ENCODE peak calls at places on chromosome 14, in six cellular contexts. V is HepG2, Y is HCT116, B is H1, M is SK-N-MC, U is K562. H is an unnamed sample.

GRCh38 chr14:67457782-67458181 is 30.7 kb downstream of the TMEM229B start:
- DNase-seq in V (no peak), Y (no peak), B (peak; percentile 58), M (no peak), U (no peak), H (no peak)

GRCh38 chr14:37711499-37712475 is 116.4 kb downstream of the TTC6 start:
- DNase-seq in V (peak; percentile 96), Y (no peak), B (no peak), M (no peak), U (no peak), H (no peak)

GRCh38 chr14:58864751-58865519 is 227.2 kb downstream of the DACT1 start:
- DNase-seq in V (no peak), Y (no peak), B (no peak), M (no peak), U (no peak), H (no peak)

GRCh38 chr14:37172024-37172869 is at the start of gene SLC25A21:
- DNase-seq in V (peak; percentile 85), Y (peak; percentile 71), B (peak; percentile 86), M (no peak), U (peak; percentile 63), H (peak; percentile 92)

GRCh38 chr14:91310620-91311283 is 66.2 kb upstream of the GPR68 start:
- DNase-seq in V (no peak), Y (no peak), B (no peak), M (no peak), U (no peak), H (no peak)

GRCh38 chr14:74549588-74549987 is 56.0 kb downstream of the ISCA2 start:
- DNase-seq in V (no peak), Y (no peak), B (no peak), M (no peak), U (no peak), H (no peak)

GRCh38 chr14:73753043-73753886 is 39.1 kb upstream of the PNMA1 start:
- DNase-seq in V (peak; percentile 84), Y (no peak), B (no peak), M (no peak), U (peak; percentile 86), H (peak; percentile 99)

GRCh38 chr14:49966304-49966809 is 73.5 kb downstream of the ARF6 start:
- DNase-seq in V (peak; percentile 84), Y (no peak), B (peak; percentile 54), M (no peak), U (no peak), H (no peak)

GRCh38 chr14:89304972-89305703 is 111.9 kb downstream of the FOXN3 start:
- DNase-seq in V (no peak), Y (no peak), B (no peak), M (peak; percentile 28), U (no peak), H (peak; percentile 75)

GRCh38 chr14:72615511-72616121 is 278.3 kb downstream of the DPF3 start:
- DNase-seq in V (no peak), Y (no peak), B (peak; percentile 33), M (peak; percentile 12), U (no peak), H (peak; percentile 20)

DNA sequence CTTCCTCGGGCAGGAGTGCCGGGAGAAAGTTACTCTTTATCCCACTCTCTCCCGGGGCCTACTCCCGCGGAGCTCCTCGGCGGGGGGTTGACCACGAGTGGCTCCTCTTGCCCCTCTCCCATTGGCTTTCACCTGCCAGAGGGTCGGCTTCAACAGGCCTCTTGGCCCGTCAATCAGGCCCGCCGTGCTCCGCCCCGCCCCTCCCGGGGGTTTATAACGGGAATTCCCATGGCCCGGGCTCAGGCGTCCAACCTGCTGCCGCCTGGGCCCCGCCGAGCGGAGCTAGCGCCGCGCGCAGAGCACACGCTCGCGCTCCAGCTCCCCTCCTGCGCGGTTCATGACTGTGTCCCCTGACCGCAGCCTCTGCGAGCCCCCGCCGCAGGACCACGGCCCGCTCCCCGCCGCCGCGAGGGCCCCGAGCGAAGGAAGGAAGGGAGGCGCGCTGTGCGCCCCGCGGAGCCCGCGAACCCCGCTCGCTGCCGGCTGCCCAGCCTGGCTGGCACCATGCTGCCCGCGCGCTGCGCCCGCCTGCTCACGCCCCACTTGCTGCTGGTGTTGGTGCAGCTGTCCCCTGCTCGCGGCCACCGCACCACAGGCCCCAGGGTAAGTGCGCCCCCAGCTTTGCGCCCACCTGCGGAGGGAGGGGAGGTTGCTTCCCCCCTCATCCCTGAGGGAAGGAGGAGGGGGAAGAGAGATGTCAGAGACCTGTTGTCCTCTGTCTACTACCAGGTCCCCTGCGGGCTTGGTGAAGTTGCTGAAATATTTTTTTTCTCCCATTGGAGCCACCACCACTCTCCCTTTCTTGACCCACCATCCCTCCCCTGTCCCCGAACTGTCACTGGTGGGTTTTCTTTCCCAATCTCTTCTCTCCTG is at the start of gene SMOC1:
- DNase-seq in V (peak; percentile 84), Y (no peak), B (peak; percentile 88), M (no peak), U (peak; percentile 16), H (peak; percentile 57)
- H3K9ac ChIP-seq in V (peak within 1 kb of the TSS; percentile 79), Y (no peak within 1 kb of the TSS), B (no peak within 1 kb of the TSS), M (no peak within 1 kb of the TSS), U (no peak within 1 kb of the TSS), H (no peak within 1 kb of the TSS)

DNA sequence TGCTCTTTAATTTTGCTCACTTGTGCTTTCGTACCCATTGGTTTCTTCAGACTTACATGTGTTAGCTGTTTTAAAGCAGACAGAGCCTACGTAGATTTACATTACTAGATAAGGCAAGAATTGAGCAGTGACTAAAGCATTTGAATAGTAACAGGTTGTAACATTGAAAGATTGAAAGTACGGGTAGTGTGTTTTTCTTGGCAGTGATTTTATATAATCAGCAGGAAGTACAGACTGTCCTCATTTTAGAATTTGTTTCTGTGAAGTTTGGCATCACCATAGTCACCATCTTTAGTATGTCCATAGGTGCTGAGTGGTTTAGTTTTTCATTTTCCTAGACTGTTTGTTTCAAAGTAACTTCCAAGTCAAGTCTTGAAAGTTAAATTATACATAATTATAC is 14.0 kb downstream of the RTRAF start:
- DNase-seq in V (no peak), Y (no peak), B (no peak), M (no peak), U (no peak), H (peak; percentile 33)
- TF ChIP-seq POLR2AphosphoS5 in V (no peak), Y (no peak), B (no peak), M (no peak), U (no peak), H (no peak)

GRCh38 chr14:23121401-23121800 is 2.3 kb upstream of the CEBPE start:
- DNase-seq in V (no peak), Y (no peak), B (no peak), M (no peak), U (no peak), H (peak; percentile 77)
- H3K9ac ChIP-seq in V (no peak overlapping the region), Y (no peak overlapping the region), B (no peak overlapping the region), M (no peak overlapping the region), U (no peak overlapping the region), H (peak overlapping the region; percentile 49)

GRCh38 chr14:60695327-60695726 is 28.8 kb downstream of the SIX4 start:
- DNase-seq in V (no peak), Y (no peak), B (no peak), M (no peak), U (no peak), H (no peak)
- TF ChIP-seq POLR2AphosphoS5 in V (no peak), Y (no peak), B (no peak), M (no peak), U (no peak), H (no peak)

GRCh38 chr14:93161411-93161940 is 23.2 kb downstream of the MOAP1 start:
- DNase-seq in V (no peak), Y (no peak), B (no peak), M (no peak), U (no peak), H (no peak)

GRCh38 chr14:93160353-93160801 is 24.3 kb downstream of the MOAP1 start:
- DNase-seq in V (no peak), Y (peak; percentile 21), B (no peak), M (no peak), U (peak; percentile 62), H (no peak)

GRCh38 chr14:93155667-93156066 is 29.0 kb downstream of the MOAP1 start:
- DNase-seq in V (no peak), Y (no peak), B (no peak), M (no peak), U (no peak), H (no peak)

GRCh38 chr14:93156693-93157369 is 27.9 kb downstream of the MOAP1 start:
- DNase-seq in V (no peak), Y (no peak), B (no peak), M (no peak), U (no peak), H (no peak)
- H3K9ac ChIP-seq in V (no peak overlapping the region), Y (no peak overlapping the region), B (no peak overlapping the region), M (no peak overlapping the region), U (no peak overlapping the region), H (no peak overlapping the region)

DNA sequence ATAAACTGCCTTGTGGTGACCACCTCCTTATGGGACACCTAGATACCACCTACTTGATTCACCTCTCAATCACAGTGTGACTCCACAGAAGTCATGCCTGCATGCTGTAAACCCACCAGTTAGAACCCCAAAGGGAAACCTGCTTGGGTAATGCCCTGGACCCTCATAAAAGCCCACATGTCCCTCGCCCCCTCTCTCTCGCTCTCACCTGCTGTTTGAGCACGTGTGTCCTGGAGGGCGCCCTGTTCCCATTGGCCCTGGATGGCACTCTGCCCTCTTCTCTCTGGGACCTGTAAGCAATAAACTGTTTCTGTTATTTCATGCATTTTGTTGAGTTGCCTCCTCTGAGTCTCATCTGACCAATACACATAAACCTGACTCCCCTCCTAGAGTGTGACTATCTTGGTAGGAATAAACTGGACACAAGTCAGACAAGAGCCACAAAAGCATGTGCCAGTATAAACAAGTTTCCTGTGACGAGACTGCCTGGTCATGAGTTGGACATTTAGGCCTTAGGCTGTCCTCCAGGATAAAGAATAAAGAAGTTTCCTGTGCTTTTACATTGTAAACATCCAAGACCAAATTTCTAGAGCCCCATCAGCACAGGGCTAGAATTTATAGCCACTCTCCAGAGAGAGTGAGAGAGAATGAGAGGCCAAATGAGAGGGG is 8.6 kb downstream of the IFI27L2 start:
- DNase-seq in V (no peak), Y (no peak), B (no peak), M (no peak), U (no peak), H (peak; percentile 23)
- TF ChIP-seq POLR2AphosphoS5 in V (no peak), Y (no peak), B (no peak), M (no peak), U (no peak), H (no peak)

DNA sequence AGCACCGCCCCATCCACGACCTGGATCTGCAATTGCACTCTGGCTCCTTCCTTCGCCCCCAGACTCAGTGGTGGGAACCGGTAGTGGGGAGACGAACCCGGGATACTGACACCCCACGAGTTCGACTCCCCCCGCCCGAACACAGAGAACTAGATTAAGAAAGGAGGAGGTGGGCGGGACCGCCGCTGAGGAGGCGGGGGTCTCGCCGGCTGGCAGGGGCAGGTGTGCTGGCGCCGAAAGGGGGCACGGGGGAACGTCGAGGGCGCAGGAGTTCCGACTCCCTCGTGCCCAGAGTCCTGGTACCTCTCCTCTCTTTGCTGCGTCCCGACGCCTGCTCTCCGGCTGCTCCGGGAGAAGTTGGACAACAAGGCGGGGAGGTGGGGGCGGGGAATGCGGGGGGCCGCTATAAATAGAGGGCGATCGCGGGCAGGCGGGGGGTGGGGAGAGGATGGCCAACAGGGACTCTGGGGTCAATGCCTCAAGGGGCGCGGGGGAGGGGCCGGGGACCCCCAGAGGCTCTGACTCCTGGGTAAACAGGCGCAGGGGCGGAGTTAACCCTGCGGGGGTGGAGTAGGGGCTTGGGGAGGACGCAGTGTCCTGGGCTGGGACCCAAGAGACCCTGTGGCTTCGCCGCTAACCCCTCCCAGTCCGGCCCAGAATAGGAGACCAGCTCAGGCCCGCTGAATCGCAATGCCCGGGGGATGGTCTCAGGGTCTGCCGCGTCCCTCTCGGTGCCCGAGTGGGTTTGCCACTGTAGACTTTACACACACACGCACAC is 702 bp upstream of the NDRG2 start:
- DNase-seq in V (no peak), Y (no peak), B (peak; percentile 85), M (no peak), U (peak; percentile 61), H (no peak)
- H3K9ac ChIP-seq in V (peak overlapping the region; percentile 96), Y (peak overlapping the region; percentile 66), B (peak overlapping the region; percentile 34), M (peak overlapping the region; percentile 70), U (peak overlapping the region; percentile 92), H (no peak overlapping the region)

H was measured in endothelial cell of umbilical vein.